ENCODE peak calls at places on chromosomes 4 and X, in eight cellular contexts. One of them, this sample, is unnamed.

GRCh38 chr4:175705407-175705806 is 106.7 kb downstream of the GPM6A start:
- DNase-seq in SW 1271: no peak
- DNase-seq in T-helper 1 cell: no peak
- DNase-seq in effector CD4-positive, alpha-beta T cell: no peak
- DNase-seq in tibial nerve: no peak
- DNase-seq in LHCN-M2: no peak
- DNase-seq in trophoblast cell: no peak
- DNase-seq in fibroblast of pulmonary artery: peak; percentile 4
- DNase-seq in this sample: no peak

GRCh38 chr4:113784497-113785254 is 23.1 kb upstream of the CAMK2D start:
- DNase-seq in SW 1271: no peak
- DNase-seq in T-helper 1 cell: no peak
- DNase-seq in effector CD4-positive, alpha-beta T cell: no peak
- DNase-seq in tibial nerve: no peak
- DNase-seq in LHCN-M2: peak; percentile 97
- DNase-seq in trophoblast cell: peak; percentile 27
- DNase-seq in fibroblast of pulmonary artery: peak; percentile 98
- DNase-seq in this sample: no peak

GRCh38 chr4:2425386-2426068 is 6.8 kb downstream of the CFAP99 start:
- DNase-seq in SW 1271: no peak
- DNase-seq in T-helper 1 cell: no peak
- DNase-seq in effector CD4-positive, alpha-beta T cell: no peak
- DNase-seq in tibial nerve: no peak
- DNase-seq in LHCN-M2: no peak
- DNase-seq in trophoblast cell: no peak
- DNase-seq in fibroblast of pulmonary artery: no peak
- DNase-seq in this sample: no peak

GRCh38 chrX:16664059-16664458 is 14.1 kb downstream of the S100G start:
- DNase-seq in SW 1271: no peak
- DNase-seq in T-helper 1 cell: no peak
- DNase-seq in effector CD4-positive, alpha-beta T cell: no peak
- DNase-seq in tibial nerve: no peak
- DNase-seq in LHCN-M2: peak; percentile 18
- DNase-seq in trophoblast cell: no peak
- DNase-seq in fibroblast of pulmonary artery: peak; percentile 11
- DNase-seq in this sample: no peak

GRCh38 chr4:186628058-186628711 is 72.8 kb upstream of the MTNR1A start:
- DNase-seq in SW 1271: no peak
- DNase-seq in T-helper 1 cell: no peak
- DNase-seq in effector CD4-positive, alpha-beta T cell: no peak
- DNase-seq in tibial nerve: no peak
- DNase-seq in LHCN-M2: no peak
- DNase-seq in trophoblast cell: peak; percentile 11
- DNase-seq in fibroblast of pulmonary artery: no peak
- DNase-seq in this sample: no peak

GRCh38 chr4:162872001-162872400 is 294.7 kb downstream of the NAF1 start:
- DNase-seq in SW 1271: no peak
- DNase-seq in T-helper 1 cell: no peak
- DNase-seq in effector CD4-positive, alpha-beta T cell: no peak
- DNase-seq in tibial nerve: no peak
- DNase-seq in LHCN-M2: no peak
- DNase-seq in trophoblast cell: no peak
- DNase-seq in fibroblast of pulmonary artery: no peak
- DNase-seq in this sample: no peak

GRCh38 chrX:134868766-134869495 is 121.9 kb upstream of the SMIM10 start:
- DNase-seq in SW 1271: no peak
- DNase-seq in T-helper 1 cell: no peak
- DNase-seq in effector CD4-positive, alpha-beta T cell: no peak
- DNase-seq in tibial nerve: no peak
- DNase-seq in LHCN-M2: peak; percentile 66
- DNase-seq in trophoblast cell: no peak
- DNase-seq in fibroblast of pulmonary artery: peak; percentile 83
- DNase-seq in this sample: no peak

GRCh38 chr4:158171456-158171790 is 1.4 kb downstream of the GASK1B start:
- DNase-seq in SW 1271: no peak
- DNase-seq in T-helper 1 cell: no peak
- DNase-seq in effector CD4-positive, alpha-beta T cell: no peak
- DNase-seq in tibial nerve: no peak
- DNase-seq in LHCN-M2: no peak
- DNase-seq in trophoblast cell: no peak
- DNase-seq in fibroblast of pulmonary artery: no peak
- DNase-seq in this sample: no peak

GRCh38 chrX:150517303-150517896 is 51.0 kb upstream of the MTM1 start:
- DNase-seq in SW 1271: no peak
- DNase-seq in T-helper 1 cell: no peak
- DNase-seq in effector CD4-positive, alpha-beta T cell: no peak
- DNase-seq in tibial nerve: no peak
- DNase-seq in LHCN-M2: no peak
- DNase-seq in trophoblast cell: no peak
- DNase-seq in fibroblast of pulmonary artery: peak; percentile 30
- DNase-seq in this sample: no peak

GRCh38 chrX:57817302-57817701 is 93.0 kb downstream of the ZXDA start:
- DNase-seq in SW 1271: no peak
- DNase-seq in T-helper 1 cell: no peak
- DNase-seq in effector CD4-positive, alpha-beta T cell: no peak
- DNase-seq in tibial nerve: no peak
- DNase-seq in LHCN-M2: no peak
- DNase-seq in trophoblast cell: no peak
- DNase-seq in fibroblast of pulmonary artery: peak; percentile 11
- DNase-seq in this sample: no peak

GRCh38 chrX:19739683-19740082 is 147.7 kb downstream of the SH3KBP1 start:
- DNase-seq in SW 1271: no peak
- DNase-seq in T-helper 1 cell: peak; percentile 19
- DNase-seq in effector CD4-positive, alpha-beta T cell: peak; percentile 13
- DNase-seq in tibial nerve: peak; percentile 20
- DNase-seq in LHCN-M2: peak; percentile 66
- DNase-seq in trophoblast cell: peak; percentile 86
- DNase-seq in fibroblast of pulmonary artery: peak; percentile 74
- DNase-seq in this sample: peak; percentile 29

This sample was measured in effector memory CD8-positive, alpha-beta T cell.